ENCODE peak calls at places on chromosomes 1 and 21, in nine cellular contexts. O, C, W, I, E, Z, T, K and D are unnamed samples.

GRCh38 chr1:204923209-204923608 is 52.5 kb downstream of the NFASC start:
- DNase-seq in O (no peak), C (no peak), W (no peak), I (no peak), E (no peak), Z (no peak), T (no peak), K (no peak), D (no peak)

GRCh38 chr1:42822833-42823392 is 5.7 kb upstream of the SVBP start:
- DNase-seq in O (no peak), C (peak), W (no peak), I (no peak), E (no peak), Z (no peak), T (no peak), K (no peak), D (no peak)

GRCh38 chr1:176897350-176898236 is 266.9 kb downstream of the ASTN1 start:
- DNase-seq in O (peak), C (no peak), W (peak), I (peak), E (peak), Z (peak), T (peak), K (peak), D (peak)

GRCh38 chr1:15151377-15151806 is 2.2 kb upstream of the TMEM51 start:
- DNase-seq in O (no peak), C (no peak), W (no peak), I (no peak), E (no peak), Z (no peak), T (no peak), K (no peak), D (no peak)

GRCh38 chr21:43975469-43976098 is 36.5 kb upstream of the TRAPPC10 start:
- DNase-seq in O (peak), C (no peak), W (peak), I (peak), E (peak), Z (peak), T (peak), K (peak), D (peak)

GRCh38 chr1:101376121-101377095 is 139.6 kb downstream of the S1PR1 start:
- DNase-seq in O (no peak), C (no peak), W (no peak), I (no peak), E (no peak), Z (no peak), T (no peak), K (no peak), D (no peak)

GRCh38 chr1:75053207-75053606 is 81.0 kb upstream of the LHX8 start:
- DNase-seq in O (peak), C (no peak), W (no peak), I (no peak), E (no peak), Z (no peak), T (no peak), K (no peak), D (no peak)

GRCh38 chr1:98251497-98251896 is 330.7 kb upstream of the DPYD start:
- DNase-seq in O (no peak), C (no peak), W (no peak), I (no peak), E (no peak), Z (no peak), T (no peak), K (no peak), D (peak)

GRCh38 chr1:112114540-112114939 is 125.1 kb upstream of the KCND3 start:
- DNase-seq in O (no peak), C (no peak), W (no peak), I (no peak), E (no peak), Z (no peak), T (no peak), K (no peak), D (peak)

GRCh38 chr1:231705860-231706553 is 79.4 kb downstream of the DISC1 start:
- DNase-seq in O (no peak), C (no peak), W (no peak), I (no peak), E (no peak), Z (no peak), T (no peak), K (no peak), D (no peak)

GRCh38 chr1:97038410-97038809 is 316.8 kb downstream of the PTBP2 start:
- DNase-seq in O (no peak), C (no peak), W (no peak), I (no peak), E (no peak), Z (no peak), T (no peak), K (no peak), D (no peak)

GRCh38 chr1:225866061-225866844 is 15.9 kb downstream of the TMEM63A start:
- DNase-seq in O (peak), C (no peak), W (no peak), I (no peak), E (no peak), Z (no peak), T (no peak), K (no peak), D (peak)

GRCh38 chr1:179293340-179294327 is at the start of gene SOAT1:
- DNase-seq in O (peak), C (peak), W (peak), I (peak), E (peak), Z (peak), T (peak), K (peak), D (peak)

GRCh38 chr21:45323487-45324380 is 36.0 kb upstream of the POFUT2 start:
- DNase-seq in O (peak), C (no peak), W (peak), I (peak), E (no peak), Z (no peak), T (no peak), K (no peak), D (no peak)

GRCh38 chr1:188735567-188735966 is 1742.1 kb downstream of the BRINP3 start:
- DNase-seq in O (no peak), C (no peak), W (no peak), I (no peak), E (no peak), Z (no peak), T (no peak), K (no peak), D (no peak)

GRCh38 chr1:7432896-7433380 is 338.2 kb upstream of the VAMP3 start:
- DNase-seq in O (no peak), C (no peak), W (no peak), I (peak), E (no peak), Z (no peak), T (no peak), K (no peak), D (no peak)

GRCh38 chr1:21672478-21673276 is 3.5 kb upstream of the RAP1GAP start:
- DNase-seq in O (no peak), C (no peak), W (no peak), I (no peak), E (no peak), Z (no peak), T (no peak), K (no peak), D (no peak)

GRCh38 chr21:14956826-14957225 is 108.0 kb downstream of the NRIP1 start:
- DNase-seq in O (no peak), C (no peak), W (no peak), I (no peak), E (no peak), Z (no peak), T (no peak), K (no peak), D (no peak)

GRCh38 chr1:44679468-44679867 is 5.0 kb downstream of the ARMH1 start:
- DNase-seq in O (no peak), C (no peak), W (no peak), I (no peak), E (no peak), Z (no peak), T (no peak), K (no peak), D (no peak)

GRCh38 chr1:153626929-153627796 is at the start of gene S100A13:
- DNase-seq in O (peak), C (peak), W (peak), I (peak), E (peak), Z (peak), T (peak), K (peak), D (no peak)

GRCh38 chr21:33655591-33656221 is 13.4 kb downstream of the ITSN1 start:
- DNase-seq in O (peak), C (no peak), W (no peak), I (no peak), E (no peak), Z (peak), T (no peak), K (no peak), D (no peak)

GRCh38 chr1:210373878-210374599 is 45.3 kb downstream of the HHAT start:
- DNase-seq in O (peak), C (peak), W (no peak), I (no peak), E (peak), Z (peak), T (peak), K (no peak), D (peak)

GRCh38 chr1:11485191-11485590 is 6.2 kb downstream of the DISP3 start:
- DNase-seq in O (no peak), C (peak), W (no peak), I (no peak), E (no peak), Z (no peak), T (no peak), K (peak), D (no peak)

GRCh38 chr1:187167555-187167954 is 338.8 kb downstream of the PLA2G4A start:
- DNase-seq in O (no peak), C (no peak), W (no peak), I (no peak), E (no peak), Z (no peak), T (no peak), K (no peak), D (no peak)

GRCh38 chr1:9207086-9207485 is 27.5 kb upstream of the H6PD start:
- DNase-seq in O (peak), C (no peak), W (no peak), I (no peak), E (no peak), Z (no peak), T (no peak), K (no peak), D (no peak)

GRCh38 chr1:45721207-45721606 is 29.2 kb downstream of the IPP start:
- DNase-seq in O (no peak), C (no peak), W (no peak), I (no peak), E (no peak), Z (no peak), T (no peak), K (no peak), D (no peak)